ENCODE peak calls at places on chromosomes 12 and 14, in eight cellular contexts. One of them, this sample, is unnamed.

GRCh38 chr12:70590549-70591226 is 46.5 kb downstream of the PTPRB start:
- DNase-seq in midbrain: no peak
- DNase-seq in iris pigment epithelial cell: no peak
- DNase-seq in NCI-H1105 treated with DMSO at 0.1 percent for 48 hours: no peak
- DNase-seq in SHP77 treated with DMSO at 0.1 percent for 48 hours: no peak
- DNase-seq in T-helper 2 cell treated with Interferon-gamma antibody and Interleukin-4, amounts not matched to agents 5 μg/mL and 100 μg/mL, for 36 hours: no peak
- DNase-seq in LoVo: no peak
- DNase-seq in AG10803: peak; percentile 17
- DNase-seq in this sample: no peak

GRCh38 chr12:123748171-123748570 is 13.9 kb upstream of the DNAH10 start:
- DNase-seq in midbrain: no peak
- DNase-seq in iris pigment epithelial cell: no peak
- DNase-seq in NCI-H1105 treated with DMSO at 0.1 percent for 48 hours: no peak
- DNase-seq in SHP77 treated with DMSO at 0.1 percent for 48 hours: no peak
- DNase-seq in T-helper 2 cell treated with Interferon-gamma antibody and Interleukin-4, amounts not matched to agents 5 μg/mL and 100 μg/mL, for 36 hours: no peak
- DNase-seq in LoVo: no peak
- DNase-seq in AG10803: no peak
- DNase-seq in this sample: no peak

GRCh38 chr14:81363746-81364400 is 36.3 kb downstream of the STON2 start:
- DNase-seq in midbrain: no peak
- DNase-seq in iris pigment epithelial cell: no peak
- DNase-seq in NCI-H1105 treated with DMSO at 0.1 percent for 48 hours: no peak
- DNase-seq in SHP77 treated with DMSO at 0.1 percent for 48 hours: no peak
- DNase-seq in T-helper 2 cell treated with Interferon-gamma antibody and Interleukin-4, amounts not matched to agents 5 μg/mL and 100 μg/mL, for 36 hours: no peak
- DNase-seq in LoVo: no peak
- DNase-seq in AG10803: peak; percentile 13
- DNase-seq in this sample: no peak

GRCh38 chr14:56590535-56590951 is 10.9 kb downstream of the TMEM260 start:
- DNase-seq in midbrain: no peak
- DNase-seq in iris pigment epithelial cell: no peak
- DNase-seq in NCI-H1105 treated with DMSO at 0.1 percent for 48 hours: peak; percentile 15
- DNase-seq in SHP77 treated with DMSO at 0.1 percent for 48 hours: no peak
- DNase-seq in T-helper 2 cell treated with Interferon-gamma antibody and Interleukin-4, amounts not matched to agents 5 μg/mL and 100 μg/mL, for 36 hours: no peak
- DNase-seq in LoVo: no peak
- DNase-seq in AG10803: no peak
- DNase-seq in this sample: no peak

GRCh38 chr12:34107016-34107415 is 84.7 kb downstream of the ALG10 start:
- DNase-seq in midbrain: no peak
- DNase-seq in iris pigment epithelial cell: no peak
- DNase-seq in NCI-H1105 treated with DMSO at 0.1 percent for 48 hours: no peak
- DNase-seq in SHP77 treated with DMSO at 0.1 percent for 48 hours: no peak
- DNase-seq in T-helper 2 cell treated with Interferon-gamma antibody and Interleukin-4, amounts not matched to agents 5 μg/mL and 100 μg/mL, for 36 hours: no peak
- DNase-seq in LoVo: no peak
- DNase-seq in AG10803: no peak
- DNase-seq in this sample: no peak

GRCh38 chr14:104086210-104086660 is 735 bp downstream of the ASPG start:
- DNase-seq in midbrain: no peak
- DNase-seq in iris pigment epithelial cell: no peak
- DNase-seq in NCI-H1105 treated with DMSO at 0.1 percent for 48 hours: no peak
- DNase-seq in SHP77 treated with DMSO at 0.1 percent for 48 hours: no peak
- DNase-seq in T-helper 2 cell treated with Interferon-gamma antibody and Interleukin-4, amounts not matched to agents 5 μg/mL and 100 μg/mL, for 36 hours: no peak
- DNase-seq in LoVo: no peak
- DNase-seq in AG10803: no peak
- DNase-seq in this sample: no peak

GRCh38 chr14:104827173-104828055 is 26.5 kb downstream of the ZBTB42 start:
- DNase-seq in midbrain: no peak
- DNase-seq in iris pigment epithelial cell: peak; percentile 54
- DNase-seq in NCI-H1105 treated with DMSO at 0.1 percent for 48 hours: peak; percentile 74
- DNase-seq in SHP77 treated with DMSO at 0.1 percent for 48 hours: peak; percentile 3
- DNase-seq in T-helper 2 cell treated with Interferon-gamma antibody and Interleukin-4, amounts not matched to agents 5 μg/mL and 100 μg/mL, for 36 hours: peak; percentile 43
- DNase-seq in LoVo: peak; percentile 22
- DNase-seq in AG10803: peak; percentile 24
- DNase-seq in this sample: peak; percentile 67

GRCh38 chr14:50559990-50560928 is at the start of gene ATL1:
- DNase-seq in midbrain: peak; percentile 74
- DNase-seq in iris pigment epithelial cell: peak; percentile 79
- DNase-seq in NCI-H1105 treated with DMSO at 0.1 percent for 48 hours: peak; percentile 81
- DNase-seq in SHP77 treated with DMSO at 0.1 percent for 48 hours: peak; percentile 57
- DNase-seq in T-helper 2 cell treated with Interferon-gamma antibody and Interleukin-4, amounts not matched to agents 5 μg/mL and 100 μg/mL, for 36 hours: peak; percentile 37
- DNase-seq in LoVo: peak; percentile 52
- DNase-seq in AG10803: peak; percentile 65
- DNase-seq in this sample: peak; percentile 46

GRCh38 chr12:96198970-96199369 is 4.8 kb downstream of the ELK3 start:
- DNase-seq in midbrain: no peak
- DNase-seq in iris pigment epithelial cell: peak; percentile 96
- DNase-seq in NCI-H1105 treated with DMSO at 0.1 percent for 48 hours: no peak
- DNase-seq in SHP77 treated with DMSO at 0.1 percent for 48 hours: no peak
- DNase-seq in T-helper 2 cell treated with Interferon-gamma antibody and Interleukin-4, amounts not matched to agents 5 μg/mL and 100 μg/mL, for 36 hours: no peak
- DNase-seq in LoVo: no peak
- DNase-seq in AG10803: peak; percentile 94
- DNase-seq in this sample: no peak

GRCh38 chr14:45041641-45042040 is 42.3 kb upstream of the PRPF39 start:
- DNase-seq in midbrain: no peak
- DNase-seq in iris pigment epithelial cell: no peak
- DNase-seq in NCI-H1105 treated with DMSO at 0.1 percent for 48 hours: no peak
- DNase-seq in SHP77 treated with DMSO at 0.1 percent for 48 hours: no peak
- DNase-seq in T-helper 2 cell treated with Interferon-gamma antibody and Interleukin-4, amounts not matched to agents 5 μg/mL and 100 μg/mL, for 36 hours: no peak
- DNase-seq in LoVo: no peak
- DNase-seq in AG10803: no peak
- DNase-seq in this sample: no peak

GRCh38 chr14:21098134-21098891 is at the start of gene ZNF219:
- DNase-seq in midbrain: peak; percentile 40
- DNase-seq in iris pigment epithelial cell: peak; percentile 43
- DNase-seq in NCI-H1105 treated with DMSO at 0.1 percent for 48 hours: peak; percentile 51
- DNase-seq in SHP77 treated with DMSO at 0.1 percent for 48 hours: peak; percentile 31
- DNase-seq in T-helper 2 cell treated with Interferon-gamma antibody and Interleukin-4, amounts not matched to agents 5 μg/mL and 100 μg/mL, for 36 hours: no peak
- DNase-seq in LoVo: peak; percentile 62
- DNase-seq in AG10803: peak; percentile 65
- DNase-seq in this sample: peak; percentile 76

GRCh38 chr14:75442642-75443041 is 14.8 kb downstream of the JDP2 start:
- DNase-seq in midbrain: no peak
- DNase-seq in iris pigment epithelial cell: peak; percentile 47
- DNase-seq in NCI-H1105 treated with DMSO at 0.1 percent for 48 hours: no peak
- DNase-seq in SHP77 treated with DMSO at 0.1 percent for 48 hours: no peak
- DNase-seq in T-helper 2 cell treated with Interferon-gamma antibody and Interleukin-4, amounts not matched to agents 5 μg/mL and 100 μg/mL, for 36 hours: no peak
- DNase-seq in LoVo: no peak
- DNase-seq in AG10803: peak; percentile 77
- DNase-seq in this sample: no peak

GRCh38 chr14:97206948-97207347 is 409.8 kb downstream of the VRK1 start:
- DNase-seq in midbrain: no peak
- DNase-seq in iris pigment epithelial cell: no peak
- DNase-seq in NCI-H1105 treated with DMSO at 0.1 percent for 48 hours: no peak
- DNase-seq in SHP77 treated with DMSO at 0.1 percent for 48 hours: no peak
- DNase-seq in T-helper 2 cell treated with Interferon-gamma antibody and Interleukin-4, amounts not matched to agents 5 μg/mL and 100 μg/mL, for 36 hours: no peak
- DNase-seq in LoVo: no peak
- DNase-seq in AG10803: no peak
- DNase-seq in this sample: no peak

GRCh38 chr12:112096667-112097066 is 11.9 kb downstream of the NAA25 start:
- DNase-seq in midbrain: no peak
- DNase-seq in iris pigment epithelial cell: peak; percentile 88
- DNase-seq in NCI-H1105 treated with DMSO at 0.1 percent for 48 hours: no peak
- DNase-seq in SHP77 treated with DMSO at 0.1 percent for 48 hours: no peak
- DNase-seq in T-helper 2 cell treated with Interferon-gamma antibody and Interleukin-4, amounts not matched to agents 5 μg/mL and 100 μg/mL, for 36 hours: peak; percentile 30
- DNase-seq in LoVo: peak; percentile 77
- DNase-seq in AG10803: peak; percentile 44
- DNase-seq in this sample: peak; percentile 54

GRCh38 chr12:50103767-50104321 is at the start of gene GPD1:
- DNase-seq in midbrain: peak; percentile 72
- DNase-seq in iris pigment epithelial cell: peak; percentile 52
- DNase-seq in NCI-H1105 treated with DMSO at 0.1 percent for 48 hours: peak; percentile 62
- DNase-seq in SHP77 treated with DMSO at 0.1 percent for 48 hours: no peak
- DNase-seq in T-helper 2 cell treated with Interferon-gamma antibody and Interleukin-4, amounts not matched to agents 5 μg/mL and 100 μg/mL, for 36 hours: no peak
- DNase-seq in LoVo: peak; percentile 65
- DNase-seq in AG10803: peak; percentile 25
- DNase-seq in this sample: peak; percentile 94

GRCh38 chr14:102699416-102700110 is 77.7 kb upstream of the TRAF3 start:
- DNase-seq in midbrain: no peak
- DNase-seq in iris pigment epithelial cell: peak; percentile 21
- DNase-seq in NCI-H1105 treated with DMSO at 0.1 percent for 48 hours: no peak
- DNase-seq in SHP77 treated with DMSO at 0.1 percent for 48 hours: no peak
- DNase-seq in T-helper 2 cell treated with Interferon-gamma antibody and Interleukin-4, amounts not matched to agents 5 μg/mL and 100 μg/mL, for 36 hours: no peak
- DNase-seq in LoVo: no peak
- DNase-seq in AG10803: no peak
- DNase-seq in this sample: no peak

GRCh38 chr12:56565510-56566101 is 44.0 kb downstream of the RBMS2 start:
- DNase-seq in midbrain: no peak
- DNase-seq in iris pigment epithelial cell: peak; percentile 72
- DNase-seq in NCI-H1105 treated with DMSO at 0.1 percent for 48 hours: no peak
- DNase-seq in SHP77 treated with DMSO at 0.1 percent for 48 hours: no peak
- DNase-seq in T-helper 2 cell treated with Interferon-gamma antibody and Interleukin-4, amounts not matched to agents 5 μg/mL and 100 μg/mL, for 36 hours: peak; percentile 35
- DNase-seq in LoVo: no peak
- DNase-seq in AG10803: peak; percentile 78
- DNase-seq in this sample: peak; percentile 76

GRCh38 chr14:104731249-104731924 is 7.4 kb downstream of the ADSS1 start:
- DNase-seq in midbrain: no peak
- DNase-seq in iris pigment epithelial cell: no peak
- DNase-seq in NCI-H1105 treated with DMSO at 0.1 percent for 48 hours: no peak
- DNase-seq in SHP77 treated with DMSO at 0.1 percent for 48 hours: peak; percentile 34
- DNase-seq in T-helper 2 cell treated with Interferon-gamma antibody and Interleukin-4, amounts not matched to agents 5 μg/mL and 100 μg/mL, for 36 hours: no peak
- DNase-seq in LoVo: no peak
- DNase-seq in AG10803: no peak
- DNase-seq in this sample: no peak

GRCh38 chr14:88452231-88452630 is 66.8 kb downstream of the SPATA7 start:
- DNase-seq in midbrain: no peak
- DNase-seq in iris pigment epithelial cell: no peak
- DNase-seq in NCI-H1105 treated with DMSO at 0.1 percent for 48 hours: no peak
- DNase-seq in SHP77 treated with DMSO at 0.1 percent for 48 hours: no peak
- DNase-seq in T-helper 2 cell treated with Interferon-gamma antibody and Interleukin-4, amounts not matched to agents 5 μg/mL and 100 μg/mL, for 36 hours: no peak
- DNase-seq in LoVo: no peak
- DNase-seq in AG10803: no peak
- DNase-seq in this sample: no peak

GRCh38 chr14:34527591-34527990 is 11.9 kb downstream of the EAPP start:
- DNase-seq in midbrain: no peak
- DNase-seq in iris pigment epithelial cell: no peak
- DNase-seq in NCI-H1105 treated with DMSO at 0.1 percent for 48 hours: no peak
- DNase-seq in SHP77 treated with DMSO at 0.1 percent for 48 hours: no peak
- DNase-seq in T-helper 2 cell treated with Interferon-gamma antibody and Interleukin-4, amounts not matched to agents 5 μg/mL and 100 μg/mL, for 36 hours: no peak
- DNase-seq in LoVo: no peak
- DNase-seq in AG10803: no peak
- DNase-seq in this sample: no peak

GRCh38 chr12:109696485-109697269 is 16.9 kb upstream of the FAM222A start:
- DNase-seq in midbrain: no peak
- DNase-seq in iris pigment epithelial cell: peak; percentile 28
- DNase-seq in NCI-H1105 treated with DMSO at 0.1 percent for 48 hours: no peak
- DNase-seq in SHP77 treated with DMSO at 0.1 percent for 48 hours: no peak
- DNase-seq in T-helper 2 cell treated with Interferon-gamma antibody and Interleukin-4, amounts not matched to agents 5 μg/mL and 100 μg/mL, for 36 hours: no peak
- DNase-seq in LoVo: peak; percentile 33
- DNase-seq in AG10803: no peak
- DNase-seq in this sample: no peak

GRCh38 chr14:52313903-52314481 is at the start of gene PTGER2:
- DNase-seq in midbrain: no peak
- DNase-seq in iris pigment epithelial cell: peak; percentile 98
- DNase-seq in NCI-H1105 treated with DMSO at 0.1 percent for 48 hours: peak; percentile 72
- DNase-seq in SHP77 treated with DMSO at 0.1 percent for 48 hours: no peak
- DNase-seq in T-helper 2 cell treated with Interferon-gamma antibody and Interleukin-4, amounts not matched to agents 5 μg/mL and 100 μg/mL, for 36 hours: peak; percentile 95
- DNase-seq in LoVo: peak; percentile 56
- DNase-seq in AG10803: peak; percentile 80
- DNase-seq in this sample: peak; percentile 71

This sample was measured in small intestine.